ENCODE peak calls at places on chromosome 9, in seven cellular contexts. N is lower lobe of right lung, R is uterus, U is lung, C is AG04450, V is mammary epithelial cell, G is pancreas. L is an unnamed sample.

GRCh38 chr9:107260437-107261081 is 22.5 kb upstream of the RAD23B start:
- DNase-seq in N (no peak), R (no peak), U (no peak), C (no peak), V (peak; percentile 49), G (no peak), L (no peak)

GRCh38 chr9:131732636-131733340 is 7.1 kb downstream of the RAPGEF1 start:
- DNase-seq in N (peak; percentile 49), R (no peak), U (no peak), C (no peak), V (no peak), G (no peak), L (no peak)

GRCh38 chr9:103522409-103522808 is 527.3 kb downstream of the CYLC2 start:
- DNase-seq in N (no peak), R (no peak), U (no peak), C (no peak), V (no peak), G (no peak), L (no peak)

GRCh38 chr9:22146604-22147003 is 137.5 kb upstream of the CDKN2B start:
- DNase-seq in N (no peak), R (no peak), U (no peak), C (no peak), V (no peak), G (no peak), L (no peak)

GRCh38 chr9:131111854-131112311 is 13.5 kb upstream of the NUP214 start:
- DNase-seq in N (no peak), R (no peak), U (no peak), C (no peak), V (no peak), G (no peak), L (no peak)

GRCh38 chr9:113454914-113455761 is 8.4 kb upstream of the RGS3 start:
- DNase-seq in N (peak; percentile 50), R (peak; percentile 50), U (peak; percentile 74), C (peak; percentile 79), V (peak; percentile 40), G (no peak), L (peak; percentile 84)

GRCh38 chr9:70110194-70111041 is 66.8 kb downstream of the MAMDC2 start:
- DNase-seq in N (no peak), R (no peak), U (no peak), C (no peak), V (no peak), G (no peak), L (no peak)

GRCh38 chr9:95381243-95381642 is 63.7 kb upstream of the FANCC start:
- DNase-seq in N (no peak), R (no peak), U (no peak), C (no peak), V (peak; percentile 50), G (no peak), L (no peak)

GRCh38 chr9:104743377-104743985 is 4.0 kb upstream of the NIPSNAP3A start:
- DNase-seq in N (no peak), R (no peak), U (no peak), C (peak; percentile 21), V (peak; percentile 58), G (no peak), L (no peak)

GRCh38 chr9:27247756-27248155 is 49.2 kb downstream of the EQTN start:
- DNase-seq in N (peak; percentile 59), R (no peak), U (peak; percentile 51), C (peak; percentile 11), V (peak; percentile 56), G (no peak), L (peak; percentile 53)

GRCh38 chr9:127346584-127346983 is 50.4 kb upstream of the SLC2A8 start:
- DNase-seq in N (no peak), R (no peak), U (no peak), C (no peak), V (no peak), G (no peak), L (no peak)
- TF ChIP-seq CTCF in N (no peak), R (no peak), U (no peak), C (peak; percentile 33), V (no peak), G (no peak), L (no peak)

GRCh38 chr9:99809586-99810357 is 11.9 kb upstream of the NR4A3 start:
- DNase-seq in N (no peak), R (no peak), U (no peak), C (no peak), V (peak; percentile 54), G (no peak), L (no peak)

GRCh38 chr9:99811598-99812383 is 9.9 kb upstream of the NR4A3 start:
- DNase-seq in N (no peak), R (no peak), U (no peak), C (no peak), V (no peak), G (no peak), L (no peak)

GRCh38 chr9:99803694-99804093 is 18.0 kb upstream of the NR4A3 start:
- DNase-seq in N (no peak), R (no peak), U (no peak), C (no peak), V (no peak), G (no peak), L (no peak)

GRCh38 chr9:99811172-99811571 is 10.5 kb upstream of the NR4A3 start:
- DNase-seq in N (no peak), R (no peak), U (no peak), C (no peak), V (no peak), G (no peak), L (no peak)

DNA sequence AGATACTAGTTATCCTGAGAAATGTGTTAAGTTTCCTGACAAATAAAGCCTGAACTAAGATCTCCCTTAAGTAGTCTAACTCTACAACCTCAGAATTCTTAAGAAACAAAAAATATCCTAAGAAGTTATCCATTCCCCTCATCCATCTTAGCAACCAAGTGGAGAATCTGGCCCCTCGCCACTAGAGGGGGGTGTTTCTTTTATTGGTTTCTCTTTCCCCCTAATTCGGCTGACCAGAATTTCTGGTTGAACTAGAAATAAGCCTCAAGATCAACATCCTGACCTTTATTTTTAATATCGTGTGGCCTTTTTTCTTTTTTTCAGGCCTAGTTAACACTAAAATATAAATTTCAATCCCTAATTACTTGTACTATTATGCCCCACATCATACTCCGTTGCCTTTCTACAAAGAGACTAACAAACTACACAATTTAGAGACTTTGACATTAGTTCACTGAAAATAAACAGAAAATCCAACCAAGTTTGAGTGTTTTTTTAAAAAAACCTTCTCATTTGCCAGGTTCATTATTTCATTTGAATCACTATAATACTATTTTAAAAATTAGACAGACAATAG is 14.3 kb upstream of the NR4A3 start:
- DNase-seq in N (peak; percentile 66), R (peak; percentile 65), U (peak; percentile 76), C (no peak), V (peak; percentile 63), G (peak; percentile 63), L (peak; percentile 54)
- TF ChIP-seq CTCF in N (peak; percentile 77), R (peak; percentile 61), U (peak; percentile 58), C (peak; percentile 83), V (peak; percentile 71), G (peak; percentile 68), L (peak; percentile 41)

DNA sequence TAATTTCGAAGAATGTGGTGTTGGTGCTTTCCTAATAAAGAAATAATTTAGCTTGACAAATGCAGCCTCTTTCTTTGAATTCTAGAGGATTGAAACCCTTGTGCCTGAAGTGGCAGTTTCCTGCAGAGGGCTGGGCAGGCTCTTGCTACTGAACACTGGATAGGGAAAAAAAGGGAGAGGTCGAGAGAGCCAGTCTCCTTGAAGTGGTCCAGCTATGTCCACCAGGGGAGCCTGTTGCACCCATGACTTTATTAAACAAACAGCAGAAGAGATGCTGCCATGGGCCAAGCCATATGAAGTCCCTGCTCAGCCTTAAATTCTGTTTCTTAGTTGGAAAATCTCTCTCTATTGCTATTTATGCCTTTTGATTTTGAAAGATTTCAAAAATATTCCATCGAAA is 178.4 kb downstream of the SMARCA2 start:
- DNase-seq in N (no peak), R (no peak), U (no peak), C (no peak), V (no peak), G (no peak), L (no peak)
- TF ChIP-seq CTCF in N (no peak), R (no peak), U (no peak), C (no peak), V (no peak), G (no peak), L (no peak)

GRCh38 chr9:118028225-118028624 is 324.0 kb downstream of the TLR4 start:
- DNase-seq in N (no peak), R (no peak), U (no peak), C (no peak), V (no peak), G (no peak), L (no peak)
- TF ChIP-seq CTCF in N (no peak), R (no peak), U (no peak), C (no peak), V (no peak), G (no peak), L (no peak)

DNA sequence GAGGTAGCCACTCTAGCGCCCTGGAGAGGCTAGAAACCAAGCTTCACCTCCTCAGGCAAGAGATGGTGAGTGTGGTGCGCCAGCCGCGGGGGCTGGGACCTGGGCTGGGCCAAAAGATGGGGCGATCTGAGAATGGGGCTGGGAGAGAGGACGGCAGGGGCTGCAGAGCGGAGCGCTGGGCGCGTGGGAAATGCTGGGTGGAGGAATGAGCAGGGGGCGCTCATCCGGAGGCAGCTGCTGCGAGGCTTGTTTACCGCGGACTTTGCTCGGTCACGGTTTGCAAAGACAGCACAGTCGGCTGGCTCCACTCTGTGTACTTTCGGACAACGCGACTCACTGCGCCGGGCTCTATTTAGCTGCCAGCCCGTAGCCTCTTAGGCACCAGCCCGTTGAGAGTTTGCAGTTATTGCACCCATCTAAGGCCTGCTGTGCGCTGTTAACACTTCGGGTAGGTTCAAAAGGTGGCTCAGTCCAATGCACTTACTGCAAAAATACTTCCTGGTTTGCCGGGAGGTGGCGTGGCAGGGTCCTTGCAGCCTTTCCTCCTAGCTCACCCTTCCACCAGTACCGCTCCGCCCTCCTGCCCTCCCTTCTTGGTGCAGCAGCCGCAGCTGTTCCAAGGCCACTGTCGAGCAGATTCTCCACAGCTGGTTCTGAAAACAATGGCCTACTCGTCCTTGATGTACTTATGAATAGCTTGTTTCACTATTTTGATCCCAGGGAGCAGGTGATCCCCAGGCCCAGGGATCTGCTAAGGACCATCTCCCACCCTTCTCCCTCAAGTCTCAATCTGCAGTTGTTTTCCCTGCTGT is 1.3 kb downstream of the LURAP1L start:
- DNase-seq in N (peak; percentile 84), R (peak; percentile 78), U (peak; percentile 84), C (peak; percentile 76), V (peak; percentile 88), G (peak; percentile 82), L (peak; percentile 93)
- TF ChIP-seq CTCF in N (peak; percentile 53), R (peak; percentile 55), U (no peak), C (peak; percentile 59), V (peak; percentile 32), G (no peak), L (no peak)

GRCh38 chr9:129835128-129835859 is at the start of the genes C9orf78 and USP20:
- DNase-seq in N (peak; percentile 97), R (peak; percentile 97), U (peak; percentile 94), C (peak; percentile 78), V (peak; percentile 96), G (peak; percentile 99), L (peak; percentile 97)
- TF ChIP-seq CTCF in N (no peak), R (no peak), U (no peak), C (no peak), V (no peak), G (no peak), L (no peak)

GRCh38 chr9:36995927-36996471 is 38.1 kb downstream of the PAX5 start:
- DNase-seq in N (no peak), R (no peak), U (no peak), C (peak; percentile 15), V (peak; percentile 20), G (peak; percentile 69), L (peak; percentile 36)
- TF ChIP-seq CTCF in N (peak; percentile 44), R (no peak), U (peak; percentile 3), C (peak; percentile 80), V (peak; percentile 35), G (peak; percentile 30), L (peak; percentile 63)

GRCh38 chr9:74952281-74953151 is at the start of gene C9orf40:
- DNase-seq in N (peak; percentile 95), R (peak; percentile 90), U (peak; percentile 91), C (peak; percentile 42), V (peak; percentile 81), G (peak; percentile 93), L (peak; percentile 92)
- TF ChIP-seq CTCF in N (peak; percentile 77), R (peak; percentile 89), U (peak; percentile 71), C (peak; percentile 77), V (peak; percentile 57), G (peak; percentile 74), L (peak; percentile 75)

L was measured in adrenal gland.